ENCODE peak calls at places on chromosomes 3 and 15, in four cellular contexts. S is pancreas, U is heart right ventricle, K is dorsolateral prefrontal cortex. X is an unnamed sample. For H3K27me3, the result is how much of the 10 kb centered on the place peaks cover.

GRCh38 chr3:106217745-106218144 is 348.9 kb upstream of the CBLB start:
- DNase-seq in S (no peak), U (no peak), K (no peak), X (no peak)

GRCh38 chr3:42043116-42043796 is 47.9 kb upstream of the TRAK1 start:
- DNase-seq in S (no peak), U (peak), K (no peak), X (peak)

GRCh38 chr15:37032091-37032775 is 68.1 kb downstream of the MEIS2 start:
- DNase-seq in S (no peak), K (no peak), U (no peak), X (no peak)

GRCh38 chr15:23823508-23823907 is 136.4 kb upstream of the NDN start:
- DNase-seq in U (no peak), S (no peak), K (no peak), X (peak)

GRCh38 chr15:74752486-74753395 is 4.1 kb downstream of the CYP1A2 start:
- DNase-seq in U (no peak), K (no peak), S (no peak), X (no peak)

GRCh38 chr15:55824857-55825613 is 82.1 kb upstream of the PRTG start:
- DNase-seq in S (no peak), K (peak), U (no peak), X (no peak)

GRCh38 chr3:40299721-40300335 is 9.7 kb upstream of the EIF1B start:
- DNase-seq in S (no peak), K (no peak), U (no peak), X (peak)

GRCh38 chr3:148546959-148547358 is 150.7 kb upstream of the AGTR1 start:
- DNase-seq in S (no peak), U (no peak), K (no peak), X (no peak)

GRCh38 chr15:76333309-76333708 is 3.3 kb upstream of the ISL2 start:
- DNase-seq in U (no peak), K (no peak), S (no peak), X (no peak)

GRCh38 chr3:89314454-89314853 is 207.0 kb downstream of the EPHA3 start:
- DNase-seq in K (no peak), U (no peak), S (no peak), X (peak)

GRCh38 chr3:184557348-184557950 is 4.1 kb upstream of the EPHB3 start:
- DNase-seq in K (no peak), S (no peak), U (no peak), X (no peak)

GRCh38 chr3:99969133-99969532 is 145.2 kb downstream of the FILIP1L start:
- DNase-seq in K (no peak), S (no peak), U (no peak), X (no peak)

GRCh38 chr15:78988361-78988911 is 43.6 kb upstream of the CTSH start:
- DNase-seq in U (peak), S (peak), K (peak), X (peak)

GRCh38 chr3:170200992-170201391 is 19.5 kb upstream of the PHC3 start:
- DNase-seq in K (no peak), U (no peak), S (no peak), X (no peak)

GRCh38 chr3:134803652-134804051 is 8.6 kb downstream of the EPHB1 start:
- DNase-seq in K (no peak), U (no peak), S (no peak), X (no peak)
- H3K27me3 ChIP-seq in K (under half), U (under half), S (under half), X (under half)

GRCh38 chr3:128524374-128525299 is 31.6 kb upstream of the GATA2 start:
- DNase-seq in S (no peak), U (no peak), K (no peak), X (no peak)
- H3K27me3 ChIP-seq in S (under half), U (under half), K (under half), X (under half)

DNA sequence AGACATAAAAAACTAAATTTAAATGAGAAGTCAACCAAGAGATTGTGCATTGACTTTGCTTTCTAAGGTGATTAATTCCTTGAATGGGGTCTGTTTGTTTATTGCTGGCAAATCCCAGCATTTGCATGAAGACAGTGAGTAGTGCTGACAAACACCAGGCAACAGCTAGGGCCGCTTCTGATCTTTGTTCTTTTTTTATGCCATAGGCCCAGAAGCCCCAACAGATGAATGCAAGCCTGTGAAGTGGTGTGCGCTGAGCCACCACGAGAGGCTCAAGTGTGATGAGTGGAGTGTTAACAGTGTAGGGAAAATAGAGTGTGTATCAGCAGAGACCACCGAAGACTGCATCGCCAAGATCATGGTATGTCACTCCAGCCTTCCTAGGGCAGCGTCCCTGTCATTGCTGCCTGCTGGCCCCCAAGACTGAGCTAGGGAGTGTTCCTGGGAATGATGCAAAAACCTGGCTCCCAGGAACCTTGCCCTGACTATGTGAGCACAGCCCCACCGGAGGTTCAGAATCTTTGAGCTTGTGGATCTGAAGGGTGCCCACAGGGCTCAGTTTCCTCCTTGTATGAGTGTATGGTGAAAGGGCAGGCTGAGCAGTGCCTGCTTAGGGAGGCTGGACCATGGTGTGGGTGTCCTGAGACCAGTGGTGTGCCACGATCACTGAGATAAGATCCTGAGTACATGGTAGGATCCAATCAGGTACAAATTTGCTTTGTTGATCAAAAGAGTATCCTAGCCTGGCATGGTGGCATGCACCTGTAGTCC is 13.0 kb downstream of the TF start:
- DNase-seq in U (no peak), S (no peak), K (no peak), X (no peak)
- H3K27me3 ChIP-seq in U (under half), S (under half), K (under half), X (under half)

GRCh38 chr3:123347691-123348264 is 101.1 kb downstream of the ADCY5 start:
- DNase-seq in K (no peak), S (no peak), U (no peak), X (no peak)
- H3K27me3 ChIP-seq in K (under half), S (under half), U (under half), X (under half)

DNA sequence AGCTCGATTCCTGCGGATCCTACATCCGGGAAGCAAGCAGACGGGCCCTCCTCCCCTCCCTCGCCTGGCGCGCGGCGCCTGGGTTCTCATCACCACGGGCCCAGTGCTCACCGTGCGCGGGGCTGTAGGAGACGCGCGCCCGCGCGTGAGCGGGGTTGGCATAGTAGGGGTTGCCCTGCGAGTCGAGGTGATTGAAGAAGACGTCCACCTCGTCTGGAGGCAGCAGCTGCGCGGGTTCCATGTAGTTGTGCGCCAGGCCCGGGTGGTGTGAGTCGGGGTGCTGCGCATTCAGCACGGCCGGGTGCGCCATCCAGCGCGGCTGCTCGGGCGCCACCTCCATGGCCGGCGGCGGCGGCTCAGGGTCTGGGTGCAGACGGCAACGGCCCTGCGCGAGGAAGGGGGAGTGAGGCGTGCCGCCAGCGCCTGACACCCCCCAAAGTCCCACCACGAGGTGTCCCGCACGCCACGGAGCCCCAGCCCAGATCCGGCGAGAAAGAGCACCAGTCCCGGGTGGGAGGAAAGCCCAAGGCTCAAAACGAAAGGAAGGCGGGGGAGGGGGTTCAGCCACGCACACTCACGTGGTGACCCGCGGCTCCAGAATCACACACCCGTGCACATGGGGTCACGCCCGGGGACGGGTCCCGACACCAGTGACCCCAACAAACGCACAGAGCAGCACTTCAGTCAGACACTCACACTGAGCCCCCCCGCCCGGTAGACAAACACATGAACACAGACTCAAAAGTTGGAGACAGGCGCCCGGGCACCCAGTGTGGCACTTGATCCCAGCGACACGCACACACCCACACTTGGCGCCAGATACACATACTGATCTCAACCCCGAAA is 6.1 kb downstream of the GATA2 start:
- DNase-seq in K (no peak), S (peak), U (no peak), X (no peak)
- H3K27me3 ChIP-seq in K (half or more), S (under half), U (half or more), X (half or more)

X was measured in adrenal gland.